ENCODE peak calls at places on chromosomes 7 and 10, in nine cellular contexts. E is keratinocyte; Q is mesothelial cell of epicardium; Y is endothelial cell; V is AG09309; A is endodermal cell; C is CD4-positive, alpha-beta T cell; R is HCT116; K is IMR-90. U is an unnamed sample.

GRCh38 chr7:50610521-50611277 is 45.5 kb upstream of the DDC start:
- DNase-seq in E (peak; percentile 52), Q (no peak), Y (no peak), V (peak; percentile 52), A (no peak), C (no peak), R (no peak), K (peak; percentile 37), U (no peak)

GRCh38 chr10:110556993-110557601 is 10.4 kb upstream of the SMC3 start:
- DNase-seq in E (no peak), Q (no peak), Y (peak; percentile 47), V (no peak), A (peak; percentile 80), C (peak; percentile 51), R (peak; percentile 73), K (peak; percentile 62), U (peak; percentile 41)

GRCh38 chr7:65438593-65438992 is 64.9 kb downstream of the ZNF92 start:
- DNase-seq in E (peak; percentile 45), Q (no peak), Y (no peak), V (peak; percentile 78), A (no peak), C (no peak), R (peak; percentile 32), K (peak; percentile 88), U (no peak)

GRCh38 chr10:116769791-116770190 is 27.4 kb upstream of the HSPA12A start:
- DNase-seq in E (no peak), Q (no peak), Y (no peak), V (no peak), A (no peak), C (no peak), R (no peak), K (peak; percentile 80), U (no peak)

GRCh38 chr7:40499718-40500117 is 364.9 kb downstream of the SUGCT start:
- DNase-seq in E (no peak), Q (no peak), Y (no peak), V (no peak), A (no peak), C (no peak), R (no peak), K (no peak), U (no peak)

GRCh38 chr10:110860576-110861241 is 11.0 kb upstream of the PDCD4 start:
- DNase-seq in E (no peak), Q (no peak), Y (no peak), V (no peak), A (peak; percentile 40), C (peak; percentile 57), R (no peak), K (no peak), U (no peak)

GRCh38 chr7:48337012-48337621 is 165.9 kb downstream of the ABCA13 start:
- DNase-seq in E (no peak), Q (no peak), Y (peak; percentile 34), V (no peak), A (peak; percentile 81), C (no peak), R (no peak), K (peak; percentile 8), U (peak; percentile 47)

GRCh38 chr7:122902751-122903495 is 16.7 kb upstream of the CADPS2 start:
- DNase-seq in E (no peak), Q (no peak), Y (no peak), V (no peak), A (no peak), C (no peak), R (no peak), K (no peak), U (no peak)

GRCh38 chr10:77909755-77910375 is 16.7 kb downstream of the DLG5 start:
- DNase-seq in E (no peak), Q (no peak), Y (no peak), V (peak; percentile 8), A (no peak), C (no peak), R (no peak), K (peak; percentile 84), U (peak; percentile 41)

GRCh38 chr10:77906863-77907861 is 19.4 kb downstream of the DLG5 start:
- DNase-seq in E (peak; percentile 87), Q (no peak), Y (no peak), V (no peak), A (no peak), C (no peak), R (no peak), K (no peak), U (no peak)

GRCh38 chr10:77910524-77911145 is 15.9 kb downstream of the DLG5 start:
- DNase-seq in E (no peak), Q (no peak), Y (no peak), V (no peak), A (no peak), C (no peak), R (no peak), K (no peak), U (no peak)

GRCh38 chr10:77909021-77909754 is 17.4 kb downstream of the DLG5 start:
- DNase-seq in E (no peak), Q (no peak), Y (no peak), V (no peak), A (no peak), C (no peak), R (no peak), K (no peak), U (no peak)

DNA sequence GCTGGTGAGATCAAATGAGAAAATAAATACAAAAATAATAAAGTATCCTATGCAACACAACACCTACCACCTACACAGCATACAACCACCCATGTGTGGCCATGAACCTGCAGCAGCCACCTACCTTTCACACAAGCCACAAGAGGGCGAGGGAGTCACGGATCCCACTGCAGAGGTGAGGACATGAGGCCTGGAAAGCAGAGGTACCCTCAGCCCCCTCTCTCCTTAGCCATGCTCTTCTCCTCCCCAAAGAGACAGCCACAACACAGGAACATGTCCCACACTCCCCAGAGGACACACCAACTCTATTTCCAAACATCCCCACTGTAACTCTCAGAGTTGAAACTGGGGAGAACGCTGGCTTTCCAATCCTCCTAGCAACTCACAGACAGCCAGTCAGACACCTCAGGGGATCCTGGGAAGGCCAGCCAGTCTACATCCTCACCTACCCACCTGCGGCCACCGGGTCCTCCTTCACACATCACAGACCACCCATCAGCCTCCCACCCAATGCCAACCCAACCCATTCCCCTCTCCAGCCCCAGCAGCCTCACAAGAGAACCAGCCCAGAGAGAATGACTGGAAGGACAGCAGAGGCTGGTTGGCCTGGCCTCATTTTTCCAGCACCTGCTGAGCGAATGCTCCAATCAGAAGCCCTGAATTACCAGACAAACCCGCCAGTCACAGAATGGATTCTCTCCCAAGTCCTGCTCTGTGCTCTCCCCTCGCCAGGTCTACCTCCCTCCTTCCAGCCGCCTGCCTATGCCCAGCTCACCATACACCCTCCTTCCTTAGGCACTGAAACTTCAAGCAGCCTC is 18.4 kb downstream of the DLG5 start:
- DNase-seq in E (no peak), Q (no peak), Y (no peak), V (no peak), A (peak; percentile 85), C (no peak), R (no peak), K (no peak), U (peak; percentile 36)
- TF ChIP-seq CTCF in E (peak; percentile 48), Q (no peak), Y (no peak), V (no peak), A (peak; percentile 84), C (no peak), R (peak; percentile 60), K (no peak), U (peak; percentile 30)

DNA sequence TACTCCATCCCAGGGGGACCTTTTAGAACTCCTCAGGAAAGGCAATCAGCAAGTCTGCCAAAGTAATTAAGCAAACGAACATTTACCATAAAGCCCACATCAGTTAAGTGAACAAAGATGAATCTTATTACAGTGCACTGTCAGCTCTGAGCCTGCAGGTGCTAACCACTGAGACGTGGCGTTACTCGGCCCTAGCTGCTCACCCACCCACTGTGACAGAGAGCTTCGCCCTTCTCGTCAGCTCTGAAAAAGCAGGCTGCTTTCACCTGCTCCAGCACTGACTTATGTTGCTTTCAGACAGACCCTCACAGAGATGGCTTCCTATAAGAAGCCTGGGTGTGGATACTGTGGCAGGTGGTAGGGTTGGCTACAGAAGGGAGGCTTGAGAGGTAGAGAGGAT is 57.7 kb upstream of the KCNIP2 start:
- DNase-seq in E (no peak), Q (no peak), Y (no peak), V (no peak), A (peak; percentile 71), C (no peak), R (no peak), K (no peak), U (no peak)
- TF ChIP-seq CTCF in E (no peak), Q (no peak), Y (no peak), V (no peak), A (peak; percentile 56), C (no peak), R (no peak), K (no peak), U (no peak)

GRCh38 chr10:114301951-114302710 is 63.1 kb downstream of the VWA2 start:
- DNase-seq in E (no peak), Q (no peak), Y (no peak), V (no peak), A (no peak), C (no peak), R (no peak), K (no peak), U (no peak)

GRCh38 chr10:114300036-114300645 is 61.1 kb downstream of the VWA2 start:
- DNase-seq in E (no peak), Q (no peak), Y (no peak), V (no peak), A (no peak), C (no peak), R (no peak), K (no peak), U (no peak)

GRCh38 chr10:114303556-114303955 is 64.5 kb downstream of the VWA2 start:
- DNase-seq in E (no peak), Q (no peak), Y (no peak), V (no peak), A (no peak), C (no peak), R (no peak), K (no peak), U (no peak)

GRCh38 chr10:114304017-114304565 is 65.0 kb downstream of the VWA2 start:
- DNase-seq in E (no peak), Q (peak; percentile 84), Y (peak; percentile 84), V (peak; percentile 58), A (peak; percentile 93), C (peak; percentile 52), R (peak; percentile 85), K (peak; percentile 88), U (peak; percentile 74)

GRCh38 chr10:114301177-114301576 is 62.1 kb downstream of the VWA2 start:
- DNase-seq in E (peak; percentile 66), Q (no peak), Y (no peak), V (no peak), A (no peak), C (no peak), R (no peak), K (no peak), U (no peak)
- TF ChIP-seq CTCF in E (peak; percentile 29), Q (no peak), Y (no peak), V (no peak), A (peak; percentile 40), C (no peak), R (no peak), K (no peak), U (no peak)

GRCh38 chr7:143503261-143503660 is 25.6 kb downstream of the TAS2R41 start:
- DNase-seq in E (no peak), Q (no peak), Y (no peak), V (no peak), A (no peak), C (no peak), R (no peak), K (no peak), U (no peak)

GRCh38 chr7:143507094-143507518 is 29.4 kb downstream of the TAS2R41 start:
- DNase-seq in E (no peak), Q (no peak), Y (no peak), V (no peak), A (no peak), C (no peak), R (no peak), K (no peak), U (no peak)

GRCh38 chr7:143505845-143506244 is 28.2 kb downstream of the TAS2R41 start:
- DNase-seq in E (no peak), Q (no peak), Y (no peak), V (no peak), A (no peak), C (no peak), R (no peak), K (no peak), U (no peak)

GRCh38 chr7:143504215-143504936 is 26.7 kb downstream of the TAS2R41 start:
- DNase-seq in E (no peak), Q (no peak), Y (no peak), V (no peak), A (no peak), C (no peak), R (no peak), K (peak; percentile 28), U (no peak)

DNA sequence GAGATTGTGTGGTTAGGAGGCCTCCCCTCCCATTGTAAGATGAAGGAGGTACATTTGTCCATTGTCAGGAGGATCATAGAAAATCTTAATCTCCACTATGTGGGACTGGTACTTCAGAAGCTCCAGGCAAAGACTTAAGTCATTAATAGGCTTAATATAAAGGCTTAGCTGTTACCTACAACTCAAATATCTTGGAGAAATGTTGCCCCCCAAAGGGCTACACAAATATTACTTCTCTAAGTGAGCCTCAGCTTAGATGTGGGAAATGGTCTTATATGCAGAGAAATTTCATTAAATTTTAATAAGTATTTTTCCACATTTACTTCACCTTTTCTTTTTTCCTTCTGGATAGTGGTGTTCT is 27.2 kb downstream of the TAS2R41 start:
- DNase-seq in E (no peak), Q (no peak), Y (no peak), V (no peak), A (no peak), C (no peak), R (no peak), K (no peak), U (no peak)
- TF ChIP-seq CTCF in E (no peak), Q (no peak), Y (no peak), V (no peak), A (peak; percentile 19), C (no peak), R (peak; percentile 11), K (no peak), U (no peak)